ENCODE peak calls at places on chromosomes 5 and 9, in seven cellular contexts. C, B, W, I, D, G and T are unnamed samples.

GRCh38 chr5:4765411-4765810 is 374.7 kb upstream of the ADAMTS16 start:
- DNase-seq in I (no peak), W (no peak), D (no peak), G (no peak), B (no peak), C (no peak), T (no peak)

GRCh38 chr9:114177423-114178064 is 22.2 kb downstream of the COL27A1 start:
- DNase-seq in C (peak), D (no peak), I (peak), B (no peak), W (no peak), G (peak), T (peak)

GRCh38 chr9:35708146-35708545 is 18.4 kb upstream of the TPM2 start:
- DNase-seq in C (no peak), I (no peak), B (no peak), W (no peak), G (no peak), D (no peak), T (no peak)

GRCh38 chr5:175328176-175328575 is 115.8 kb downstream of the DRD1 start:
- DNase-seq in I (no peak), D (no peak), B (no peak), C (no peak), W (no peak), G (no peak), T (no peak)

GRCh38 chr5:126970517-126971017 is 59.8 kb downstream of the MARCHF3 start:
- DNase-seq in C (no peak), D (no peak), G (peak), W (no peak), B (no peak), I (no peak), T (peak)

GRCh38 chr5:106303911-106304310 is 1366.8 kb downstream of the EFNA5 start:
- DNase-seq in D (no peak), W (no peak), I (no peak), B (no peak), C (no peak), G (no peak), T (no peak)

GRCh38 chr5:6407547-6408259 is 29.4 kb upstream of the MED10 start:
- DNase-seq in I (peak), D (no peak), C (no peak), B (no peak), G (no peak), W (no peak), T (no peak)

GRCh38 chr9:34154052-34154451 is 24.8 kb upstream of the UBAP1 start:
- DNase-seq in C (no peak), I (no peak), B (no peak), G (no peak), W (no peak), D (no peak), T (no peak)

DNA sequence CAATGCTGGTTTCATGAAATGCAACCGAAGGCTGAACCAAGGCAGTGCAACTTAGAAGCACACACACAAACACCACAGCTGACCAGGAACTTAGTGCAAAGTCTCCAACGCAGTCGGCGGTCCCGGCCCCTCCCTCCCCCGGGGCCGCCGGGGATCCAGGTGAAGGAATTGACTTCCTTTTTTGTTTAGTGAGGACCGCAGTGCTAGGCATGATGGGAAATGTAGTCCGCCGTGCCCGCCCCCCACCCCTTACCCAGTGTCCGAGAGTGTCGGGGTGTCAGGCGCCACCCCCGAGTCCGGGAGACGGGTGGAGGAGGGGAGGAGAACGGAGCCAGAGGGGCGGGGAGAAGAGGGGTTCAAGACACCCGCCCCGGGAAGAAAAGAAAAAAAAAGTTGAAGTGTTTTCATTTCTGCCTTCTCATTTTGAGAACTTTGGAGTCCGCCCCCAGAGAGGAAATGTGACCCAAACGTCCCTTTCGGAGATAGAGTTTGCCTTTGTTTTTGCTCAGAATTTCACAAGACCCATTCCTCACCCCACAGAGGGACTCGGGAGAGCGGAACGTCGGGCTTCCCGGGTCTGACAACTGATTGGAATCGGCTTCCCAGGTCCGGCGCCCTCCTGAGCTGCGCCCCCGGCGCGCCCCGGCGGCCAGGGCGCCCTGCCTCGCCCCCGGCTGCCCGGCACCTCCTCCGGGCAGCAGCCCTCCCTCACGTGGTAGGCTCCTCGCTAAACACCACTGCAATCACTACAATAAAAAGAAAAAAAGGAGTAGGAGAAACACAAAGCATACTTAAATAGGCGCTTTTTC is 2.0 kb downstream of the IER5L start:
- DNase-seq in D (peak), G (peak), B (peak), I (peak), W (peak), C (peak), T (peak)
- TF ChIP-seq POLR2A in D (peak), G (peak), B (peak), I (peak), W (no peak), C (peak), T (peak)

GRCh38 chr9:127934248-127934647 is 3.4 kb downstream of the DPM2 start:
- DNase-seq in G (no peak), C (no peak), W (no peak), I (no peak), B (no peak), D (no peak), T (no peak)
- TF ChIP-seq CTCF in G (no peak), C (no peak), W (no peak), I (peak), B (no peak), D (no peak), T (no peak)

DNA sequence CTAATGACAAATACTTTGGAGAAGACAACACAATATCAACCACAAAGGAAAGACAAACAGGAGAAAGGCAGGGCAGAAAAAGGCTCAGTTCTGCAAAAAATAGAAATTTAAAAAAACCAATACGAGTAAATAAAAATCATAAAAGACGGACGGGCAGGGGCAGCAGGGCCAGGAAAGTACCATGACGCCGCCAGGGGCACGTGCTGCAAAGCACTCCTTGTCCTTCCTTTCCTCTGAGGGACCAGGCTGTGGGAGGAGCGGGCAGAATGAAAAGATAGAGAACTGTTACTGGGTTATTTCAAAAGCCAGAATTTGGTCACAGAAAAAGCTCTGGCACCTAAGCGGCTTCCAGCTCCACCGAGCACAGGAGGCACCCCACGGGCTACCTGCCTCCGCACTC is 53.9 kb downstream of the HABP4 start:
- DNase-seq in B (no peak), D (no peak), I (no peak), W (no peak), G (no peak), C (no peak), T (no peak)
- H3K4me3 ChIP-seq in B (no peak), D (no peak), I (no peak), W (no peak), G (no peak), C (no peak), T (no peak)

DNA sequence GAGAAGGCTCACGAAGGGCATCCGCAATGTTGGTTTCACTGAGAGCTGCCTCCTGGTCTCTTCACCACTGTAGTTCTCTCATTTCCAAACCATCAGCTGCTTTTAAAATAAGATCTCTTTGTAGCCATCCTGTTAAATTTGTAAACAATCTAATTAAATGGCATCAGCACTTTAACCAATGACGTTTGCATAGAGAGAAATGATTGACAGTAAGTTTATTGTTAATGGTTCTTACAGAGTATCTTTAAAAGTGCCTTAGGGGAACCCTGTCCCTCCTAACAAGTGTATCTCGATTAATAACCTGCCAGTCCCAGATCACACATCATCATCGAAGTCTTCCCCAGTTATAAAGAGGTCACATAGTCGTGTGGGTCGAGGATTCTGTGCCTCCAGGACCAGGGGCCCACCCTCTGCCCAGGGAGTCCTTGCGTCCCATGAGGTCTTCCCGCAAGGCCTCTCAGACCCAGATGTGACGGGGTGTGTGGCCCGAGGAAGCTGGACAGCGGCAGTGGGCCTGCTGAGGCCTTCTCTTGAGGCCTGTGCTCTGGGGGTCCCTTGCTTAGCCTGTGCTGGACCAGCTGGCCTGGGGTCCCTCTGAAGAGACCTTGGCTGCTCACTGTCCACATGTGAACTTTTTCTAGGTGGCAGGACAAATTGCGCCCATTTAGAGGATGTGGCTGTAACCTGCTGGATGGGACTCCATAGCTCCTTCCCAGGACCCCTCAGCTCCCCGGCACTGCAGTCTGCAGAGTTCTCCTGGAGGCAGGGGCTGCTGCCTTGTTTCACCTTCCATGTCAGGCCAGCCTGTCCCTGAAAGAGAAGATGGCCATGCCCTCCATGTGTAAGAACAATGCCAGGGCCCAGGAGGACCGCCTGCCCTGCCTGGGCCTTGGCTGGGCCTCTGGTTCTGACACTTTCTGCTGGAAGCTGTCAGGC is 16.6 kb downstream of the SQSTM1 start:
- DNase-seq in D (no peak), C (peak), B (no peak), I (no peak), G (no peak), W (no peak), T (no peak)
- TF ChIP-seq POLR2A in D (no peak), C (no peak), B (no peak), I (no peak), G (no peak), W (no peak), T (no peak)

GRCh38 chr5:131491749-131492148 is 143.3 kb downstream of the RAPGEF6 start:
- DNase-seq in C (no peak), B (no peak), W (no peak), G (no peak), I (no peak), D (no peak), T (no peak)

GRCh38 chr5:131496400-131496713 is 138.7 kb downstream of the RAPGEF6 start:
- DNase-seq in G (no peak), D (no peak), W (no peak), C (no peak), B (no peak), I (no peak), T (no peak)

DNA sequence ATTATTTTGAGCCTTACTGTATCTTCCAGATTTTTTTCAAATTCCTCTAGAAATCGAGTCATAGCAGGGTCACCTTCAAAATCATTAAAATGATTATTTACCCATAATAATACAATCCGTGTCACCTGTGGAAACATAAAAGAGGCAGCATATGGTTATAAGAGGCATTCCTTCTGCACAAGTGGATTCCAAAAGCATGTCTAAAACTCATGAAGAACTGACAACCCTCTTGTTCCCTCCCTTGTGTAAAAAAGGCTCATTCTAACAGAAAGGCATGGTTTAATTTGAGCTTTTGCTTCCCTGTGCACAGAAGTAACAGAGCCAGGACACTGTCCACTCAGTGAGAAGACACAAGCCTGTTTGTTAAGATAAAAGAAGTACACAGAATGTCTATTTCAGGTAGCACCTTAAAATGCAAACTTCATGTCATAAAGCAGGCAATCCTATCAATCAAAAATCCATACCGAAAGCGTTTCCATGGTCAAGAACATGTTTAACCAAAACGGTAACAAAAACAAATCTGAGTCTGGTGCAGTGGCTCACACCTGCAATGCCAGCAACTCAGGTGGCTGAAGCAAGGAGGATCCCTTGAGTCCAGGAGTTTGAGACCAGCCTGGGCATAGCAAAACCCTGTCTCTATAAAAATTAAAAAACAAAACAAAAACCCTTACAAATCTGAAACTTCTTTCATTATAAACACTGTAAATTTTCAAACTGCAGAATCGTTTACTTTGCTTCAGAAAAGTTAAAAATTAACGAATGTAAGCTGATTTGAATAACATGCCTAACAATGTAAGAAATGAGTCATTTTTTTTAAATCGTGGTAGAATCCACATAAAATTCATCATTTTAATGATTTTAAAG is 139.3 kb downstream of the RAPGEF6 start:
- DNase-seq in W (no peak), B (no peak), I (no peak), C (no peak), D (no peak), G (no peak), T (no peak)
- TF ChIP-seq CTCF in W (no peak), B (no peak), I (no peak), C (no peak), D (no peak), G (no peak), T (no peak)

GRCh38 chr9:133605856-133606721 is 3.1 kb downstream of the FAM163B start:
- DNase-seq in W (no peak), I (no peak), B (no peak), C (no peak), G (no peak), D (no peak), T (no peak)

GRCh38 chr9:133604214-133604613 is 5.0 kb downstream of the FAM163B start:
- DNase-seq in W (no peak), D (no peak), I (no peak), G (no peak), C (no peak), B (no peak), T (no peak)

GRCh38 chr9:133604856-133605255 is 4.3 kb downstream of the FAM163B start:
- DNase-seq in G (no peak), C (no peak), B (no peak), I (no peak), D (no peak), W (no peak), T (no peak)

GRCh38 chr9:133606722-133607053 is 2.5 kb downstream of the FAM163B start:
- DNase-seq in G (no peak), I (no peak), D (no peak), C (no peak), B (no peak), W (no peak), T (no peak)

DNA sequence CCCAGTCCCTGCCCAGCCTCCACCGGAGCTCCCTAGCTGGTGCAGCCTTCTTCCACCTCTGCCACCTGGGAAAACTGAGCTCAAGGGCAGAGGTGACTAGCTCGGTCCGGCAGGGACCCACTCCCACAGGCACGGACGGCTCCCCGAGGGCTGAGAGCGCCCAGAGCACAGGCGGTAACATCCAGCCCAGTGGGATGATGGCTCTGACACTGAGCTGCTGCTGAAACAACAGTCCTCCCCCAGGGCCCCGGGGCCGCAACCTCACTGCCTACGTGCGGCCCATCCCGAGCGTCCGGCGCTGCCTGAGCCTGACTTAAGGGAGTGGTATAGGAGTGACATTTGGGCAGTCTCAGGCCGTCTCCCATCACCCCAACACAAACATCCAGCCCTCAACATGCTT is 3.7 kb downstream of the FAM163B start:
- DNase-seq in B (no peak), G (no peak), W (no peak), D (no peak), C (no peak), I (no peak), T (no peak)
- H3K4me3 ChIP-seq in B (no peak), G (no peak), W (no peak), D (no peak), C (no peak), I (no peak), T (no peak)

GRCh38 chr9:133347985-133348762 is at the start of the genes MED22 and RPL7A:
- DNase-seq in B (peak), I (peak), G (peak), W (peak), C (peak), D (peak), T (peak)
- TF ChIP-seq POLR2A in B (peak), I (peak), G (peak), W (no peak), C (peak), D (peak), T (no peak)

DNA sequence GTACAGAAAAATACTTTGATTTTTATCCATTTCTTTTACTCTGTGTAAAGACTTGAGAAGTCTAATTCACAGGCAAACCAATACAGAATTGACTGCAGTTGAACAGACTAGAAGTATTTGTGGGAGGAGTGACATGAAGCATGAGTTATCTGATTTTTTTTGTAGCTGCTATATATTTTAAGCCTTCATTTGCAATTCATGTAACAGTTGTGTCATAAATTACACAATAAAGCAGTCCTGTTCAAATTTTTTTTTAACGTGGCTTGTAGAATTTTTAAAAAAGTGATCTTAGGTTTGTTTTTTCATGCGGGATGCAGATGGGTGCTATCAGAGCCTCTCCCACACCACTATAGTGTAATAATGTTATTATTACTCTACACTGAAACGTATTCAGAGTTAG is 2.9 kb upstream of the MAML1 start:
- DNase-seq in W (no peak), C (no peak), D (no peak), G (no peak), I (no peak), B (no peak), T (no peak)
- TF ChIP-seq CTCF in W (no peak), C (no peak), D (no peak), G (no peak), I (no peak), B (no peak), T (no peak)